ENCODE peak calls at places on chromosomes 12 and 14, in nine cellular contexts. E is testis; V is thoracic aorta; Z is cardiac muscle cell; M is skeletal muscle cell; S is HepG2; J is effector memory CD4-positive, alpha-beta T cell; B is CD8-positive, alpha-beta T cell; Y is cardiac fibroblast. L is an unnamed sample.
A peak's percentile ranks its signal among the peaks of the same experiment; 100 is the strongest.

GRCh38 chr12:53277981-53278380 is 9.9 kb downstream of the ESPL1 start:
- DNase-seq in E (no peak), V (no peak), Z (no peak), M (no peak), S (no peak), J (no peak), B (no peak), Y (no peak), L (no peak)

GRCh38 chr12:51082561-51083139 is 746 bp downstream of the CSRNP2 start:
- DNase-seq in E (peak; percentile 34), V (no peak), Z (peak; percentile 42), M (no peak), S (peak; percentile 7), J (no peak), B (no peak), Y (peak; percentile 43), L (no peak)

GRCh38 chr12:111434680-111435338 is 29.1 kb downstream of the SH2B3 start:
- DNase-seq in E (peak; percentile 65), V (no peak), Z (peak; percentile 61), M (no peak), S (no peak), J (peak; percentile 87), B (peak; percentile 87), Y (peak; percentile 74), L (peak; percentile 90)

GRCh38 chr12:96177013-96177412 is 17.2 kb upstream of the ELK3 start:
- DNase-seq in E (no peak), V (no peak), Z (peak; percentile 36), M (peak; percentile 55), S (no peak), J (peak; percentile 3), B (no peak), Y (peak; percentile 96), L (no peak)

GRCh38 chr14:32720927-32721326 is 217.8 kb upstream of the NPAS3 start:
- DNase-seq in E (no peak), V (no peak), Z (peak; percentile 26), M (no peak), S (no peak), J (no peak), B (no peak), Y (peak; percentile 57), L (no peak)

GRCh38 chr12:52741378-52742195 is 35.6 kb downstream of the KRT76 start:
- DNase-seq in E (peak; percentile 65), V (no peak), Z (peak; percentile 73), M (peak; percentile 2), S (peak; percentile 24), J (no peak), B (peak; percentile 82), Y (peak; percentile 57), L (peak; percentile 80)

GRCh38 chr12:22275847-22276246 is 58.7 kb downstream of the ST8SIA1 start:
- DNase-seq in E (peak; percentile 48), V (peak; percentile 87), Z (peak; percentile 100), M (peak; percentile 100), S (no peak), J (no peak), B (no peak), Y (peak; percentile 99), L (peak; percentile 95)

GRCh38 chr14:105933238-105933637 is 406.9 kb downstream of the TMEM121 start:
- DNase-seq in E (no peak), V (no peak), Z (no peak), M (no peak), S (no peak), J (no peak), B (peak; percentile 31), Y (no peak), L (no peak)

GRCh38 chr14:104676694-104677505 is 12.5 kb upstream of the INF2 start:
- DNase-seq in E (peak; percentile 47), V (no peak), Z (no peak), M (no peak), S (peak; percentile 55), J (no peak), B (no peak), Y (no peak), L (no peak)

GRCh38 chr14:65210827-65211192 is 108.5 kb upstream of the MAX start:
- DNase-seq in E (no peak), V (no peak), Z (no peak), M (no peak), S (no peak), J (no peak), B (no peak), Y (peak; percentile 29), L (no peak)

GRCh38 chr12:85036241-85036707 is at the start of the genes LRRIQ1 and TSPAN19:
- DNase-seq in E (peak; percentile 89), V (no peak), Z (peak; percentile 90), M (peak; percentile 66), S (peak; percentile 54), J (no peak), B (no peak), Y (peak; percentile 93), L (peak; percentile 19)

GRCh38 chr12:8033153-8034044 is 883 bp downstream of the FOXJ2 start:
- DNase-seq in E (peak; percentile 91), V (no peak), Z (peak; percentile 40), M (no peak), S (no peak), J (peak; percentile 51), B (peak; percentile 60), Y (peak; percentile 37), L (peak; percentile 60)

GRCh38 chr12:122097641-122098364 is 19.2 kb downstream of the MLXIP start:
- DNase-seq in E (peak; percentile 79), V (no peak), Z (peak; percentile 87), M (no peak), S (peak; percentile 46), J (no peak), B (no peak), Y (peak; percentile 40), L (no peak)

GRCh38 chr12:115257791-115258190 is 573.8 kb upstream of the TBX3 start:
- DNase-seq in E (no peak), V (no peak), Z (peak; percentile 57), M (peak; percentile 36), S (no peak), J (no peak), B (no peak), Y (peak; percentile 55), L (no peak)

GRCh38 chr14:92105073-92105844 is 1.1 kb downstream of the ATXN3 start:
- DNase-seq in E (no peak), V (no peak), Z (peak; percentile 54), M (peak; percentile 7), S (no peak), J (no peak), B (no peak), Y (no peak), L (no peak)

GRCh38 chr14:92105845-92106094 is 612 bp downstream of the ATXN3 start:
- DNase-seq in E (peak; percentile 63), V (no peak), Z (no peak), M (no peak), S (peak; percentile 5), J (no peak), B (peak; percentile 52), Y (peak; percentile 69), L (peak; percentile 59)

GRCh38 chr14:92103363-92103762 is 3.0 kb downstream of the ATXN3 start:
- DNase-seq in E (no peak), V (no peak), Z (no peak), M (no peak), S (no peak), J (no peak), B (no peak), Y (no peak), L (no peak)

GRCh38 chr14:92099802-92100201 is 6.6 kb downstream of the ATXN3 start:
- DNase-seq in E (no peak), V (no peak), Z (no peak), M (no peak), S (no peak), J (no peak), B (no peak), Y (no peak), L (no peak)
- H3K4me3 ChIP-seq in E (no peak overlapping the region), V (no peak overlapping the region), Z (no peak overlapping the region), M (no peak overlapping the region), S (no peak overlapping the region), J (no peak overlapping the region), B (no peak overlapping the region), Y (no peak overlapping the region), L (no peak overlapping the region)

DNA sequence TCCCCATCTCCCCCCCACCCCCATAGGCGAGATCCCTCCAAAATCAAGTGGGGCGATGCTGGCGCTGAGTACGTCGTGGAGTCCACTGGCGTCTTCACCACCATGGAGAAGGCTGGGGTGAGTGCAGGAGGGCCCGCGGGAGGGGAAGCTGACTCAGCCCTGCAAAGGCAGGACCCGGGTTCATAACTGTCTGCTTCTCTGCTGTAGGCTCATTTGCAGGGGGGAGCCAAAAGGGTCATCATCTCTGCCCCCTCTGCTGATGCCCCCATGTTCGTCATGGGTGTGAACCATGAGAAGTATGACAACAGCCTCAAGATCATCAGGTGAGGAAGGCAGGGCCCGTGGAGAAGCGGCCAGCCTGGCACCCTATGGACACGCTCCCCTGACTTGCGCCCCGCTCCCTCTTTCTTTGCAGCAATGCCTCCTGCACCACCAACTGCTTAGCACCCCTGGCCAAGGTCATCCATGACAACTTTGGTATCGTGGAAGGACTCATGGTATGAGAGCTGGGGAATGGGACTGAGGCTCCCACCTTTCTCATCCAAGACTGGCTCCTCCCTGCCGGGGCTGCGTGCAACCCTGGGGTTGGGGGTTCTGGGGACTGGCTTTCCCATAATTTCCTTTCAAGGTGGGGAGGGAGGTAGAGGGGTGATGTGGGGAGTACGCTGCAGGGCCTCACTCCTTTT is 2.7 kb downstream of the GAPDH start:
- DNase-seq in E (no peak), V (no peak), Z (no peak), M (no peak), S (peak; percentile 3), J (no peak), B (no peak), Y (peak; percentile 29), L (peak; percentile 87)
- H3K4me3 ChIP-seq in E (no peak overlapping the region), V (peak overlapping the region; percentile 12), Z (no peak overlapping the region), M (peak overlapping the region; percentile 95), S (no peak overlapping the region), J (no peak overlapping the region), B (no peak overlapping the region), Y (peak overlapping the region; percentile 99), L (no peak overlapping the region)

GRCh38 chr12:130879212-130879686 is 7.4 kb downstream of the RAN start:
- DNase-seq in E (no peak), V (no peak), Z (no peak), M (no peak), S (no peak), J (no peak), B (no peak), Y (no peak), L (no peak)

GRCh38 chr12:130880411-130880885 is 8.6 kb downstream of the RAN start:
- DNase-seq in E (no peak), V (no peak), Z (no peak), M (no peak), S (no peak), J (no peak), B (no peak), Y (no peak), L (no peak)

GRCh38 chr12:130881046-130881445 is 9.2 kb downstream of the RAN start:
- DNase-seq in E (no peak), V (no peak), Z (no peak), M (no peak), S (no peak), J (no peak), B (no peak), Y (no peak), L (no peak)

GRCh38 chr12:130878193-130879185 is 6.6 kb downstream of the RAN start:
- DNase-seq in E (no peak), V (no peak), Z (no peak), M (no peak), S (no peak), J (no peak), B (no peak), Y (no peak), L (no peak)

GRCh38 chr12:130879781-130880389 is 8.0 kb downstream of the RAN start:
- DNase-seq in E (no peak), V (no peak), Z (no peak), M (no peak), S (no peak), J (no peak), B (no peak), Y (no peak), L (no peak)
- H3K4me3 ChIP-seq in E (no peak overlapping the region), V (peak overlapping the region; percentile 34), Z (no peak overlapping the region), M (peak overlapping the region; percentile 34), S (no peak overlapping the region), J (no peak overlapping the region), B (peak overlapping the region; percentile 23), Y (no peak overlapping the region), L (no peak overlapping the region)

GRCh38 chr12:47818701-47819543 is 781 bp downstream of the HDAC7 start:
- DNase-seq in E (peak; percentile 58), V (no peak), Z (no peak), M (no peak), S (peak; percentile 50), J (no peak), B (peak; percentile 68), Y (no peak), L (peak; percentile 95)
- H3K4me3 ChIP-seq in E (peak overlapping the region; percentile 78), V (peak overlapping the region; percentile 90), Z (peak overlapping the region; percentile 53), M (peak overlapping the region; percentile 79), S (peak overlapping the region; percentile 78), J (peak overlapping the region; percentile 69), B (peak overlapping the region; percentile 78), Y (peak overlapping the region; percentile 89), L (peak overlapping the region; percentile 67)